ENCODE peak calls at places on chromosome 13, in four cellular contexts. One of them, this sample, is unnamed.

GRCh38 chr13:75312884-75313520 is 169.0 kb downstream of the TBC1D4 start:
- DNase-seq in H1: no peak
- DNase-seq in H9: no peak
- DNase-seq in mesendoderm: no peak
- DNase-seq in this sample: no peak

GRCh38 chr13:21069561-21070004 is 8.2 kb upstream of the LATS2 start:
- DNase-seq in H1: no peak
- DNase-seq in H9: no peak
- DNase-seq in mesendoderm: peak
- DNase-seq in this sample: no peak

GRCh38 chr13:29756506-29756905 is 93.9 kb downstream of the UBL3 start:
- DNase-seq in H1: no peak
- DNase-seq in H9: no peak
- DNase-seq in mesendoderm: no peak
- DNase-seq in this sample: no peak

GRCh38 chr13:103694033-103694432 is 627.8 kb upstream of the SLC10A2 start:
- DNase-seq in H1: peak
- DNase-seq in H9: peak
- DNase-seq in mesendoderm: peak
- DNase-seq in this sample: no peak

GRCh38 chr13:113110852-113111315 is 5.3 kb downstream of the F7 start:
- DNase-seq in H1: no peak
- DNase-seq in H9: no peak
- DNase-seq in mesendoderm: no peak
- DNase-seq in this sample: no peak

GRCh38 chr13:21871919-21872318 is 201.0 kb downstream of the FGF9 start:
- DNase-seq in H1: no peak
- DNase-seq in H9: no peak
- DNase-seq in mesendoderm: no peak
- DNase-seq in this sample: no peak

GRCh38 chr13:39588384-39588783 is 14.6 kb downstream of the LHFPL6 start:
- DNase-seq in H1: no peak
- DNase-seq in H9: no peak
- DNase-seq in mesendoderm: no peak
- DNase-seq in this sample: no peak

GRCh38 chr13:93922063-93922462 is 557.4 kb downstream of the DCT start:
- DNase-seq in H1: no peak
- DNase-seq in H9: no peak
- DNase-seq in mesendoderm: peak
- DNase-seq in this sample: no peak

GRCh38 chr13:73060251-73061160 is 1.7 kb downstream of the KLF5 start:
- DNase-seq in H1: no peak
- DNase-seq in H9: no peak
- DNase-seq in mesendoderm: peak
- DNase-seq in this sample: peak
- H3K23ac ChIP-seq in H1: no peak
- H3K23ac ChIP-seq in H9: no peak
- H3K23ac ChIP-seq in mesendoderm: no peak
- H3K23ac ChIP-seq in this sample: no peak

DNA sequence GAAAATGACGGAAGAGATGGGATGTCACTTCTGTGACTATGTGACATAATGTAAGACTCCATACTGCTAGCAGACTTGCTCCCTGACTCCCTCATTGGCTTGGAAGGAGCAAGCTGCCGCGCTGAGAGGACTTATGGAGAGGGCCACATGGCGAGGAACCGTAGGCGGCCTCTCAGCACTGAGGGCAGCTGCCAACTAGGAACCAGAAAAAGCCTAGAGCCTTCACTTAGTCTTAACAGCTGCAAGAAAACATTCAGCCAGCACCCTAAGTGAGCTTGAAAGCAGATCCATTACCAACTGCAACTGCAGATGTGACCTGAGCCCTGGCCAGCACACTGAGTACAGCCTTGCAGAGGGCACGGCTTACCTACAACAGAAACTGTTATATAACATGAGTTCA is 33.9 kb downstream of the USP12 start:
- DNase-seq in H1: no peak
- DNase-seq in H9: no peak
- DNase-seq in mesendoderm: no peak
- DNase-seq in this sample: no peak
- H3K4ac ChIP-seq in H1: no peak
- H3K4ac ChIP-seq in H9: no peak
- H3K4ac ChIP-seq in mesendoderm: no peak
- H3K4ac ChIP-seq in this sample: no peak

GRCh38 chr13:99271249-99271648 is 13.1 kb upstream of the GPR18 start:
- DNase-seq in H1: no peak
- DNase-seq in H9: no peak
- DNase-seq in mesendoderm: no peak
- DNase-seq in this sample: no peak
- H3K23ac ChIP-seq in H1: no peak
- H3K23ac ChIP-seq in H9: no peak
- H3K23ac ChIP-seq in mesendoderm: no peak
- H3K23ac ChIP-seq in this sample: no peak

DNA sequence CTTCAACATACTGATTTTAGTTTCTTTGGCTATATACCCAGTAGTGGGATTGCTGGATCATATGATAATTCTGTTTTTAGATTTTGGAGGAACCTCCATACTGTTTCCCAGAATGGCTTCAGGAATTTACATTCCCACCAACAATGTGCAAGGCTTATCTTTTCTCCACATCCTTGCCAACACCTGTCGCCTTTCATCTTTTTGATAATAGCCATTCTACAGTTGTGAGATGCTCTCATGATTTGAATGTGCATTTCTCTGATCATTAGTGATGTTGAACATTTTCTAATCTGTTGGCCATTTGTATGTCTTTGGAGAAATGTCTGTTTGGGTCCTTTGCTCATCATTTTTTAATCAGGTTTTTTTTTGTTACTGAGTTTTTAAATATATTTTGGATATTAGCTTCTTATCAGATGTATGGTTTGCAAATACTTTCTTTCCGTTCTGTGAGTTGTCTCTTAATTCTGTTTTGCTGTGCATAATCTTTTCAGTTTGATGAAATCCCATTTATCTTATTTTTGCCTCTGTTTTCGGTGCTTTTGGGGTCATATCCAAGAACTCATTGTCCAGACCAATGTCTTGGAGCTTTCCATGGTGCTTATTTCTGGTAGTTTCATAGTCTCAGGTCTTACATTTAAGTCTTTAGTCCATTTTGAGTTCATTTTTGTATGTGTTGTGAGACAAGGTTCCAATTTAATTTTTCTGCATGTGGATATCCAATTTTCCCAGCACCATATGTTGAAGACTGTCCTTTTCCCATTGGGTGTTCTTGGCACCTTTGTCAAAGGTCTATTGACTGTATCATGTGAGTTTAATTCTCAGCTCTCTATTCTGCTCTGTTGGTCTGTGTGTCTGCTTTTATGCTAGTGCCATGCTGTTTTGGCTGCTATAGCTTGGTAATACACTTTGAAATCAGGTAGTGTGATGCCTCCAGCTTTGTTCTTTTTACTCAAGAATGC is 44.5 kb downstream of the ARHGEF7 start:
- DNase-seq in H1: no peak
- DNase-seq in H9: no peak
- DNase-seq in mesendoderm: no peak
- DNase-seq in this sample: no peak
- H3K4ac ChIP-seq in H1: no peak
- H3K4ac ChIP-seq in H9: no peak
- H3K4ac ChIP-seq in mesendoderm: no peak
- H3K4ac ChIP-seq in this sample: no peak